ENCODE peak calls at places on chromosomes 12 and 14, in four cellular contexts. One of them, this sample, is unnamed.

GRCh38 chr12:95191060-95191696 is 26.1 kb downstream of the FGD6 start:
- DNase-seq in WTC11: no peak
- DNase-seq in epithelial cell of esophagus: no peak
- DNase-seq in stimulated activated CD4-positive, alpha-beta T cell treated with anti-CD3 and anti-CD28 coated beads, Interleukin-4, amount 100 ng/mL, for 1 hour: no peak
- DNase-seq in this sample: no peak

GRCh38 chr14:92670177-92670576 is 78.2 kb downstream of the LGMN start:
- DNase-seq in WTC11: no peak
- DNase-seq in epithelial cell of esophagus: no peak
- DNase-seq in stimulated activated CD4-positive, alpha-beta T cell treated with anti-CD3 and anti-CD28 coated beads, Interleukin-4, amount 100 ng/mL, for 1 hour: no peak
- DNase-seq in this sample: no peak

GRCh38 chr12:124687695-124688301 is 120.4 kb upstream of the NCOR2 start:
- DNase-seq in WTC11: no peak
- DNase-seq in epithelial cell of esophagus: no peak
- DNase-seq in stimulated activated CD4-positive, alpha-beta T cell treated with anti-CD3 and anti-CD28 coated beads, Interleukin-4, amount 100 ng/mL, for 1 hour: no peak
- DNase-seq in this sample: no peak

GRCh38 chr14:52780893-52781292 is 10.5 kb downstream of the GNPNAT1 start:
- DNase-seq in WTC11: no peak
- DNase-seq in epithelial cell of esophagus: no peak
- DNase-seq in stimulated activated CD4-positive, alpha-beta T cell treated with anti-CD3 and anti-CD28 coated beads, Interleukin-4, amount 100 ng/mL, for 1 hour: no peak
- DNase-seq in this sample: no peak

GRCh38 chr12:81798294-81798693 is 39.1 kb upstream of the PPFIA2 start:
- DNase-seq in WTC11: peak; percentile 23
- DNase-seq in epithelial cell of esophagus: no peak
- DNase-seq in stimulated activated CD4-positive, alpha-beta T cell treated with anti-CD3 and anti-CD28 coated beads, Interleukin-4, amount 100 ng/mL, for 1 hour: no peak
- DNase-seq in this sample: no peak

GRCh38 chr12:109545826-109546225 is 27.5 kb downstream of the MMAB start:
- DNase-seq in WTC11: no peak
- DNase-seq in epithelial cell of esophagus: peak; percentile 68
- DNase-seq in stimulated activated CD4-positive, alpha-beta T cell treated with anti-CD3 and anti-CD28 coated beads, Interleukin-4, amount 100 ng/mL, for 1 hour: no peak
- DNase-seq in this sample: no peak

GRCh38 chr12:100988278-100988625 is 193.7 kb downstream of the ANO4 start:
- DNase-seq in WTC11: no peak
- DNase-seq in epithelial cell of esophagus: no peak
- DNase-seq in stimulated activated CD4-positive, alpha-beta T cell treated with anti-CD3 and anti-CD28 coated beads, Interleukin-4, amount 100 ng/mL, for 1 hour: no peak
- DNase-seq in this sample: no peak

GRCh38 chr12:11677024-11677423 is 27.6 kb downstream of the ETV6 start:
- DNase-seq in WTC11: no peak
- DNase-seq in epithelial cell of esophagus: no peak
- DNase-seq in stimulated activated CD4-positive, alpha-beta T cell treated with anti-CD3 and anti-CD28 coated beads, Interleukin-4, amount 100 ng/mL, for 1 hour: no peak
- DNase-seq in this sample: no peak

GRCh38 chr14:93997082-93997481 is at the start of gene CCDC197:
- DNase-seq in WTC11: no peak
- DNase-seq in epithelial cell of esophagus: peak; percentile 21
- DNase-seq in stimulated activated CD4-positive, alpha-beta T cell treated with anti-CD3 and anti-CD28 coated beads, Interleukin-4, amount 100 ng/mL, for 1 hour: no peak
- DNase-seq in this sample: no peak

GRCh38 chr12:65930114-65930828 is 106.0 kb downstream of the HMGA2 start:
- DNase-seq in WTC11: no peak
- DNase-seq in epithelial cell of esophagus: no peak
- DNase-seq in stimulated activated CD4-positive, alpha-beta T cell treated with anti-CD3 and anti-CD28 coated beads, Interleukin-4, amount 100 ng/mL, for 1 hour: no peak
- DNase-seq in this sample: no peak

GRCh38 chr12:77120695-77121094 is 55.3 kb upstream of the E2F7 start:
- DNase-seq in WTC11: no peak
- DNase-seq in epithelial cell of esophagus: peak; percentile 54
- DNase-seq in stimulated activated CD4-positive, alpha-beta T cell treated with anti-CD3 and anti-CD28 coated beads, Interleukin-4, amount 100 ng/mL, for 1 hour: no peak
- DNase-seq in this sample: no peak

GRCh38 chr12:77494306-77494705 is 336.4 kb upstream of the NAV3 start:
- DNase-seq in WTC11: no peak
- DNase-seq in epithelial cell of esophagus: peak; percentile 45
- DNase-seq in stimulated activated CD4-positive, alpha-beta T cell treated with anti-CD3 and anti-CD28 coated beads, Interleukin-4, amount 100 ng/mL, for 1 hour: no peak
- DNase-seq in this sample: no peak

GRCh38 chr12:6285063-6285477 is 25.4 kb upstream of the PLEKHG6 start:
- DNase-seq in WTC11: peak; percentile 73
- DNase-seq in epithelial cell of esophagus: peak; percentile 72
- DNase-seq in stimulated activated CD4-positive, alpha-beta T cell treated with anti-CD3 and anti-CD28 coated beads, Interleukin-4, amount 100 ng/mL, for 1 hour: peak; percentile 44
- DNase-seq in this sample: peak; percentile 70

GRCh38 chr14:103118663-103119404 is 4.4 kb upstream of the TNFAIP2 start:
- DNase-seq in WTC11: no peak
- DNase-seq in epithelial cell of esophagus: no peak
- DNase-seq in stimulated activated CD4-positive, alpha-beta T cell treated with anti-CD3 and anti-CD28 coated beads, Interleukin-4, amount 100 ng/mL, for 1 hour: no peak
- DNase-seq in this sample: peak; percentile 37

GRCh38 chr12:97921957-97922722 is 459.5 kb downstream of the RMST start:
- DNase-seq in WTC11: no peak
- DNase-seq in epithelial cell of esophagus: peak; percentile 29
- DNase-seq in stimulated activated CD4-positive, alpha-beta T cell treated with anti-CD3 and anti-CD28 coated beads, Interleukin-4, amount 100 ng/mL, for 1 hour: no peak
- DNase-seq in this sample: no peak

GRCh38 chr12:31819427-31819826 is 90.6 kb upstream of the AMN1 start:
- DNase-seq in WTC11: no peak
- DNase-seq in epithelial cell of esophagus: peak; percentile 19
- DNase-seq in stimulated activated CD4-positive, alpha-beta T cell treated with anti-CD3 and anti-CD28 coated beads, Interleukin-4, amount 100 ng/mL, for 1 hour: no peak
- DNase-seq in this sample: no peak

GRCh38 chr12:27549801-27550652 is 26.0 kb downstream of the PPFIBP1 start:
- DNase-seq in WTC11: peak; percentile 23
- DNase-seq in epithelial cell of esophagus: peak; percentile 95
- DNase-seq in stimulated activated CD4-positive, alpha-beta T cell treated with anti-CD3 and anti-CD28 coated beads, Interleukin-4, amount 100 ng/mL, for 1 hour: no peak
- DNase-seq in this sample: peak; percentile 33

GRCh38 chr12:126998747-126999285 is 1268.2 kb upstream of the TMEM132C start:
- DNase-seq in WTC11: no peak
- DNase-seq in epithelial cell of esophagus: peak; percentile 3
- DNase-seq in stimulated activated CD4-positive, alpha-beta T cell treated with anti-CD3 and anti-CD28 coated beads, Interleukin-4, amount 100 ng/mL, for 1 hour: no peak
- DNase-seq in this sample: no peak

GRCh38 chr12:93722757-93723567 is 45.8 kb downstream of the CRADD start:
- DNase-seq in WTC11: no peak
- DNase-seq in epithelial cell of esophagus: peak; percentile 89
- DNase-seq in stimulated activated CD4-positive, alpha-beta T cell treated with anti-CD3 and anti-CD28 coated beads, Interleukin-4, amount 100 ng/mL, for 1 hour: no peak
- DNase-seq in this sample: no peak

GRCh38 chr14:32047791-32048190 is 29.3 kb upstream of the ARHGAP5 start:
- DNase-seq in WTC11: no peak
- DNase-seq in epithelial cell of esophagus: peak; percentile 16
- DNase-seq in stimulated activated CD4-positive, alpha-beta T cell treated with anti-CD3 and anti-CD28 coated beads, Interleukin-4, amount 100 ng/mL, for 1 hour: no peak
- DNase-seq in this sample: no peak

GRCh38 chr14:68216957-68217356 is 397.4 kb downstream of the RAD51B start:
- DNase-seq in WTC11: no peak
- DNase-seq in epithelial cell of esophagus: no peak
- DNase-seq in stimulated activated CD4-positive, alpha-beta T cell treated with anti-CD3 and anti-CD28 coated beads, Interleukin-4, amount 100 ng/mL, for 1 hour: no peak
- DNase-seq in this sample: no peak

GRCh38 chr12:106564678-106565329 is 18.0 kb upstream of the RFX4 start:
- DNase-seq in WTC11: no peak
- DNase-seq in epithelial cell of esophagus: peak; percentile 59
- DNase-seq in stimulated activated CD4-positive, alpha-beta T cell treated with anti-CD3 and anti-CD28 coated beads, Interleukin-4, amount 100 ng/mL, for 1 hour: no peak
- DNase-seq in this sample: no peak

GRCh38 chr12:12788131-12788530 is 2.7 kb downstream of the APOLD1 start:
- DNase-seq in WTC11: no peak
- DNase-seq in epithelial cell of esophagus: no peak
- DNase-seq in stimulated activated CD4-positive, alpha-beta T cell treated with anti-CD3 and anti-CD28 coated beads, Interleukin-4, amount 100 ng/mL, for 1 hour: no peak
- DNase-seq in this sample: no peak

GRCh38 chr12:77102691-77103090 is 37.3 kb upstream of the E2F7 start:
- DNase-seq in WTC11: no peak
- DNase-seq in epithelial cell of esophagus: peak; percentile 52
- DNase-seq in stimulated activated CD4-positive, alpha-beta T cell treated with anti-CD3 and anti-CD28 coated beads, Interleukin-4, amount 100 ng/mL, for 1 hour: no peak
- DNase-seq in this sample: no peak

GRCh38 chr12:14611640-14612203 is 44.0 kb upstream of the PLBD1 start:
- DNase-seq in WTC11: no peak
- DNase-seq in epithelial cell of esophagus: no peak
- DNase-seq in stimulated activated CD4-positive, alpha-beta T cell treated with anti-CD3 and anti-CD28 coated beads, Interleukin-4, amount 100 ng/mL, for 1 hour: no peak
- DNase-seq in this sample: no peak

GRCh38 chr12:120799417-120800045 is 73.9 kb downstream of the ACADS start:
- DNase-seq in WTC11: no peak
- DNase-seq in epithelial cell of esophagus: no peak
- DNase-seq in stimulated activated CD4-positive, alpha-beta T cell treated with anti-CD3 and anti-CD28 coated beads, Interleukin-4, amount 100 ng/mL, for 1 hour: no peak
- DNase-seq in this sample: no peak

GRCh38 chr14:67970923-67971322 is 151.3 kb downstream of the RAD51B start:
- DNase-seq in WTC11: no peak
- DNase-seq in epithelial cell of esophagus: peak; percentile 59
- DNase-seq in stimulated activated CD4-positive, alpha-beta T cell treated with anti-CD3 and anti-CD28 coated beads, Interleukin-4, amount 100 ng/mL, for 1 hour: no peak
- DNase-seq in this sample: no peak

GRCh38 chr14:23057757-23058653 is 685 bp upstream of the CDH24 start:
- DNase-seq in WTC11: peak; percentile 96
- DNase-seq in epithelial cell of esophagus: peak; percentile 87
- DNase-seq in stimulated activated CD4-positive, alpha-beta T cell treated with anti-CD3 and anti-CD28 coated beads, Interleukin-4, amount 100 ng/mL, for 1 hour: peak; percentile 88
- DNase-seq in this sample: peak; percentile 93